ENCODE peak calls at places on chromosomes 4 and X, in nine cellular contexts. One of them, this sample, is unnamed.

GRCh38 chr4:143713556-143714289 is 13.2 kb upstream of the FREM3 start:
- DNase-seq in vagina: no peak
- DNase-seq in astrocyte: no peak
- DNase-seq in IMR-90: no peak
- DNase-seq in sigmoid colon: no peak
- DNase-seq in CD4-positive, alpha-beta T cell: no peak
- DNase-seq in transverse colon: no peak
- DNase-seq in pancreas: no peak
- DNase-seq in lung: no peak
- DNase-seq in this sample: no peak

GRCh38 chr4:80182237-80182866 is 15.0 kb upstream of the PRDM8 start:
- DNase-seq in lung: no peak
- DNase-seq in astrocyte: no peak
- DNase-seq in IMR-90: no peak
- DNase-seq in transverse colon: no peak
- DNase-seq in vagina: no peak
- DNase-seq in sigmoid colon: no peak
- DNase-seq in CD4-positive, alpha-beta T cell: no peak
- DNase-seq in pancreas: no peak
- DNase-seq in this sample: peak; percentile 44

GRCh38 chr4:18930487-18930886 is 908.9 kb upstream of the LCORL start:
- DNase-seq in transverse colon: no peak
- DNase-seq in astrocyte: no peak
- DNase-seq in IMR-90: no peak
- DNase-seq in lung: no peak
- DNase-seq in pancreas: no peak
- DNase-seq in CD4-positive, alpha-beta T cell: no peak
- DNase-seq in sigmoid colon: no peak
- DNase-seq in vagina: no peak
- DNase-seq in this sample: peak; percentile 15

GRCh38 chr4:83387922-83388676 is 53.5 kb upstream of the HPSE start:
- DNase-seq in astrocyte: no peak
- DNase-seq in CD4-positive, alpha-beta T cell: no peak
- DNase-seq in lung: no peak
- DNase-seq in vagina: no peak
- DNase-seq in pancreas: no peak
- DNase-seq in IMR-90: no peak
- DNase-seq in sigmoid colon: no peak
- DNase-seq in transverse colon: no peak
- DNase-seq in this sample: no peak

GRCh38 chr4:10008208-10009005 is 12.9 kb downstream of the SLC2A9 start:
- DNase-seq in CD4-positive, alpha-beta T cell: no peak
- DNase-seq in IMR-90: peak; percentile 45
- DNase-seq in transverse colon: no peak
- DNase-seq in lung: no peak
- DNase-seq in astrocyte: peak; percentile 41
- DNase-seq in vagina: no peak
- DNase-seq in pancreas: no peak
- DNase-seq in sigmoid colon: no peak
- DNase-seq in this sample: no peak

GRCh38 chr4:107931775-107932321 is 499 bp downstream of the CYP2U1 start:
- DNase-seq in IMR-90: no peak
- DNase-seq in lung: no peak
- DNase-seq in vagina: peak; percentile 86
- DNase-seq in sigmoid colon: peak; percentile 72
- DNase-seq in transverse colon: no peak
- DNase-seq in CD4-positive, alpha-beta T cell: peak; percentile 13
- DNase-seq in astrocyte: no peak
- DNase-seq in pancreas: no peak
- DNase-seq in this sample: no peak

GRCh38 chr4:127968565-127968964 is 3.4 kb downstream of the ABHD18 start:
- DNase-seq in vagina: no peak
- DNase-seq in CD4-positive, alpha-beta T cell: no peak
- DNase-seq in lung: no peak
- DNase-seq in astrocyte: no peak
- DNase-seq in transverse colon: no peak
- DNase-seq in sigmoid colon: no peak
- DNase-seq in pancreas: no peak
- DNase-seq in IMR-90: no peak
- DNase-seq in this sample: no peak

GRCh38 chr4:48187813-48188212 is 53.8 kb upstream of the TXK start:
- DNase-seq in transverse colon: no peak
- DNase-seq in lung: no peak
- DNase-seq in sigmoid colon: no peak
- DNase-seq in astrocyte: no peak
- DNase-seq in vagina: no peak
- DNase-seq in CD4-positive, alpha-beta T cell: no peak
- DNase-seq in IMR-90: no peak
- DNase-seq in pancreas: no peak
- DNase-seq in this sample: no peak

GRCh38 chrX:40316502-40316901 is 218.7 kb upstream of the BCOR start:
- DNase-seq in vagina: no peak
- DNase-seq in sigmoid colon: no peak
- DNase-seq in transverse colon: no peak
- DNase-seq in lung: no peak
- DNase-seq in astrocyte: no peak
- DNase-seq in pancreas: no peak
- DNase-seq in CD4-positive, alpha-beta T cell: no peak
- DNase-seq in IMR-90: no peak
- DNase-seq in this sample: no peak

GRCh38 chrX:40313269-40313668 is 215.5 kb upstream of the BCOR start:
- DNase-seq in lung: no peak
- DNase-seq in transverse colon: no peak
- DNase-seq in sigmoid colon: no peak
- DNase-seq in vagina: no peak
- DNase-seq in IMR-90: no peak
- DNase-seq in astrocyte: no peak
- DNase-seq in pancreas: no peak
- DNase-seq in CD4-positive, alpha-beta T cell: no peak
- DNase-seq in this sample: no peak

GRCh38 chrX:40318076-40318475 is 220.3 kb upstream of the BCOR start:
- DNase-seq in vagina: no peak
- DNase-seq in IMR-90: no peak
- DNase-seq in pancreas: no peak
- DNase-seq in astrocyte: no peak
- DNase-seq in CD4-positive, alpha-beta T cell: no peak
- DNase-seq in transverse colon: no peak
- DNase-seq in lung: no peak
- DNase-seq in sigmoid colon: peak; percentile 11
- DNase-seq in this sample: no peak

GRCh38 chrX:40310016-40310415 is 212.3 kb upstream of the BCOR start:
- DNase-seq in transverse colon: no peak
- DNase-seq in CD4-positive, alpha-beta T cell: no peak
- DNase-seq in vagina: no peak
- DNase-seq in IMR-90: no peak
- DNase-seq in pancreas: no peak
- DNase-seq in lung: no peak
- DNase-seq in sigmoid colon: peak; percentile 54
- DNase-seq in astrocyte: no peak
- DNase-seq in this sample: no peak

GRCh38 chrX:40314070-40314469 is 216.3 kb upstream of the BCOR start:
- DNase-seq in CD4-positive, alpha-beta T cell: no peak
- DNase-seq in pancreas: no peak
- DNase-seq in transverse colon: no peak
- DNase-seq in IMR-90: no peak
- DNase-seq in sigmoid colon: no peak
- DNase-seq in lung: no peak
- DNase-seq in astrocyte: no peak
- DNase-seq in vagina: no peak
- DNase-seq in this sample: no peak
- TF ChIP-seq CTCF in CD4-positive, alpha-beta T cell: no peak
- TF ChIP-seq CTCF in pancreas: no peak
- TF ChIP-seq CTCF in transverse colon: no peak
- TF ChIP-seq CTCF in IMR-90: no peak
- TF ChIP-seq CTCF in sigmoid colon: no peak
- TF ChIP-seq CTCF in lung: no peak
- TF ChIP-seq CTCF in astrocyte: no peak
- TF ChIP-seq CTCF in vagina: no peak
- TF ChIP-seq CTCF in this sample: peak; percentile 16

GRCh38 chrX:120562569-120562926 is 1.8 kb upstream of the CUL4B start:
- DNase-seq in IMR-90: no peak
- DNase-seq in CD4-positive, alpha-beta T cell: no peak
- DNase-seq in sigmoid colon: no peak
- DNase-seq in astrocyte: no peak
- DNase-seq in transverse colon: no peak
- DNase-seq in pancreas: no peak
- DNase-seq in vagina: no peak
- DNase-seq in lung: no peak
- DNase-seq in this sample: no peak
- H3K27ac ChIP-seq in IMR-90: peak overlapping the region; percentile 4
- H3K27ac ChIP-seq in CD4-positive, alpha-beta T cell: no peak overlapping the region
- H3K27ac ChIP-seq in sigmoid colon: peak overlapping the region; percentile 98
- H3K27ac ChIP-seq in astrocyte: no peak overlapping the region
- H3K27ac ChIP-seq in transverse colon: peak overlapping the region; percentile 99
- H3K27ac ChIP-seq in pancreas: no peak overlapping the region
- H3K27ac ChIP-seq in vagina: no peak overlapping the region
- H3K27ac ChIP-seq in lung: peak overlapping the region; percentile 94
- H3K27ac ChIP-seq in this sample: no peak overlapping the region

GRCh38 chr4:183244506-183244905 is 75.6 kb downstream of the CLDN22 start:
- DNase-seq in IMR-90: no peak
- DNase-seq in astrocyte: no peak
- DNase-seq in CD4-positive, alpha-beta T cell: no peak
- DNase-seq in transverse colon: no peak
- DNase-seq in lung: no peak
- DNase-seq in sigmoid colon: no peak
- DNase-seq in vagina: no peak
- DNase-seq in pancreas: no peak
- DNase-seq in this sample: no peak

GRCh38 chr4:183240581-183241321 is 79.3 kb downstream of the CLDN22 start:
- DNase-seq in sigmoid colon: no peak
- DNase-seq in IMR-90: no peak
- DNase-seq in astrocyte: no peak
- DNase-seq in transverse colon: no peak
- DNase-seq in CD4-positive, alpha-beta T cell: no peak
- DNase-seq in pancreas: peak; percentile 47
- DNase-seq in lung: no peak
- DNase-seq in vagina: no peak
- DNase-seq in this sample: peak; percentile 10

GRCh38 chr4:183242291-183242690 is 77.8 kb downstream of the CLDN22 start:
- DNase-seq in pancreas: no peak
- DNase-seq in CD4-positive, alpha-beta T cell: no peak
- DNase-seq in IMR-90: no peak
- DNase-seq in vagina: no peak
- DNase-seq in sigmoid colon: no peak
- DNase-seq in astrocyte: no peak
- DNase-seq in lung: no peak
- DNase-seq in transverse colon: no peak
- DNase-seq in this sample: no peak

GRCh38 chr4:183241322-183241640 is 78.8 kb downstream of the CLDN22 start:
- DNase-seq in IMR-90: peak; percentile 93
- DNase-seq in astrocyte: peak; percentile 85
- DNase-seq in transverse colon: no peak
- DNase-seq in sigmoid colon: no peak
- DNase-seq in vagina: no peak
- DNase-seq in pancreas: no peak
- DNase-seq in CD4-positive, alpha-beta T cell: no peak
- DNase-seq in lung: no peak
- DNase-seq in this sample: peak; percentile 72

GRCh38 chr4:183241771-183242170 is 78.3 kb downstream of the CLDN22 start:
- DNase-seq in astrocyte: peak; percentile 13
- DNase-seq in vagina: no peak
- DNase-seq in CD4-positive, alpha-beta T cell: no peak
- DNase-seq in lung: no peak
- DNase-seq in sigmoid colon: no peak
- DNase-seq in IMR-90: no peak
- DNase-seq in transverse colon: no peak
- DNase-seq in pancreas: no peak
- DNase-seq in this sample: no peak
- TF ChIP-seq CTCF in astrocyte: no peak
- TF ChIP-seq CTCF in vagina: no peak
- TF ChIP-seq CTCF in CD4-positive, alpha-beta T cell: no peak
- TF ChIP-seq CTCF in lung: no peak
- TF ChIP-seq CTCF in sigmoid colon: no peak
- TF ChIP-seq CTCF in IMR-90: no peak
- TF ChIP-seq CTCF in transverse colon: no peak
- TF ChIP-seq CTCF in pancreas: no peak
- TF ChIP-seq CTCF in this sample: no peak

GRCh38 chr4:168880087-168880675 is 129.9 kb downstream of the CBR4 start:
- DNase-seq in vagina: no peak
- DNase-seq in CD4-positive, alpha-beta T cell: no peak
- DNase-seq in pancreas: no peak
- DNase-seq in transverse colon: no peak
- DNase-seq in IMR-90: peak; percentile 56
- DNase-seq in astrocyte: peak; percentile 80
- DNase-seq in sigmoid colon: no peak
- DNase-seq in lung: no peak
- DNase-seq in this sample: peak; percentile 62

GRCh38 chr4:168877407-168877778 is 132.7 kb downstream of the CBR4 start:
- DNase-seq in transverse colon: no peak
- DNase-seq in sigmoid colon: peak; percentile 72
- DNase-seq in IMR-90: no peak
- DNase-seq in CD4-positive, alpha-beta T cell: no peak
- DNase-seq in pancreas: no peak
- DNase-seq in astrocyte: no peak
- DNase-seq in lung: no peak
- DNase-seq in vagina: no peak
- DNase-seq in this sample: peak; percentile 43

GRCh38 chr4:168877779-168878491 is 132.1 kb downstream of the CBR4 start:
- DNase-seq in astrocyte: no peak
- DNase-seq in IMR-90: no peak
- DNase-seq in pancreas: peak; percentile 38
- DNase-seq in CD4-positive, alpha-beta T cell: no peak
- DNase-seq in lung: peak; percentile 33
- DNase-seq in transverse colon: no peak
- DNase-seq in sigmoid colon: no peak
- DNase-seq in vagina: no peak
- DNase-seq in this sample: peak; percentile 62

GRCh38 chr4:168880811-168881595 is 129.1 kb downstream of the CBR4 start:
- DNase-seq in pancreas: no peak
- DNase-seq in CD4-positive, alpha-beta T cell: no peak
- DNase-seq in lung: no peak
- DNase-seq in sigmoid colon: no peak
- DNase-seq in transverse colon: no peak
- DNase-seq in astrocyte: no peak
- DNase-seq in IMR-90: no peak
- DNase-seq in vagina: no peak
- DNase-seq in this sample: no peak

DNA sequence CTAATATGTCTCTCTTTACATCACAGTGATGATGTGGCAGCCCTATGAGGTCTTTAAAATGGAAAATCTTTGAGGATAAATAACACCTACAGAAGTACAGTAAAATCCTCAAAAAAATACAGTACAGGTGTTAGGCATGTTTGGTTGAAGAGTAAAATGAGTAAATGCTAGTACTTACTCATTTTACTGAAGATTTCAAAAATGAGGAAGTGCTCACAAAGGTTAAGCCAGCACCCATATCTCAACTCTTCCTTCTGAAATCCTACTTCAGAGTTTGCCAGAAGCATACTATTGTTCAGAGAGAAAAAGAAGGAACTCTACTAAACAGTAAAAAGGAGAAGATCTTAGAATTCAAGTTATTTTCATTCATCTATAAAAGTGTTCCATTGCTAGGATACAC is 130.9 kb downstream of the CBR4 start:
- DNase-seq in sigmoid colon: no peak
- DNase-seq in astrocyte: no peak
- DNase-seq in transverse colon: no peak
- DNase-seq in IMR-90: no peak
- DNase-seq in CD4-positive, alpha-beta T cell: no peak
- DNase-seq in vagina: no peak
- DNase-seq in pancreas: no peak
- DNase-seq in lung: no peak
- DNase-seq in this sample: no peak
- H3K27ac ChIP-seq in sigmoid colon: peak overlapping the region; percentile 77
- H3K27ac ChIP-seq in astrocyte: peak overlapping the region; percentile 28
- H3K27ac ChIP-seq in transverse colon: peak overlapping the region; percentile 81
- H3K27ac ChIP-seq in IMR-90: peak overlapping the region; percentile 59
- H3K27ac ChIP-seq in CD4-positive, alpha-beta T cell: no peak overlapping the region
- H3K27ac ChIP-seq in vagina: peak overlapping the region; percentile 73
- H3K27ac ChIP-seq in pancreas: no peak overlapping the region
- H3K27ac ChIP-seq in lung: no peak overlapping the region
- H3K27ac ChIP-seq in this sample: peak overlapping the region; percentile 38

This sample was measured in osteoblast.